ENCODE peak calls at places on chromosomes 16 and 17, in five cellular contexts. V is HFFc6, T is glutamatergic neuron, N is CD14-positive monocyte, Y is left lung. M is an unnamed sample.
A peak's percentile ranks its signal among the peaks of the same experiment; 100 is the strongest.

GRCh38 chr16:85401370-85401916 is 211.7 kb upstream of the GSE1 start:
- DNase-seq in N (peak; percentile 34), T (peak; percentile 11), V (no peak), Y (no peak), M (peak; percentile 12)

GRCh38 chr17:13728751-13729150 is 127.0 kb upstream of the HS3ST3A1 start:
- DNase-seq in V (peak; percentile 56), N (no peak), Y (no peak), T (no peak), M (no peak)

GRCh38 chr17:82324566-82325285 is 7.3 kb upstream of the CD7 start:
- DNase-seq in N (no peak), T (peak; percentile 16), Y (no peak), V (no peak), M (no peak)

GRCh38 chr17:9427460-9428315 is 147.9 kb downstream of the STX8 start:
- DNase-seq in Y (no peak), V (no peak), N (no peak), T (peak; percentile 26), M (no peak)

GRCh38 chr17:9239821-9240658 is 218.7 kb downstream of the NTN1 start:
- DNase-seq in Y (peak; percentile 75), V (no peak), T (peak; percentile 59), N (peak; percentile 64), M (peak; percentile 53)

GRCh38 chr17:32756696-32757095 is 120.2 kb downstream of the MYO1D start:
- DNase-seq in T (no peak), V (no peak), N (no peak), Y (no peak), M (no peak)

GRCh38 chr16:75462804-75463203 is 1.7 kb downstream of the TMEM170A start:
- DNase-seq in T (no peak), Y (no peak), V (no peak), N (no peak), M (no peak)

GRCh38 chr17:58084317-58084981 is 1.2 kb downstream of the DYNLL2 start:
- DNase-seq in T (no peak), Y (no peak), V (peak; percentile 2), N (no peak), M (no peak)

GRCh38 chr16:67963325-67964321 is 4.8 kb downstream of the SLC12A4 start:
- DNase-seq in T (no peak), Y (no peak), N (no peak), V (no peak), M (no peak)

GRCh38 chr17:5299383-5299782 is 17.3 kb downstream of the RABEP1 start:
- DNase-seq in V (no peak), N (no peak), Y (no peak), T (no peak), M (no peak)

GRCh38 chr16:86825631-86826030 is 247.3 kb downstream of the FOXL1 start:
- DNase-seq in Y (no peak), V (no peak), T (no peak), N (no peak), M (no peak)

GRCh38 chr17:6558932-6559752 is 2.8 kb upstream of the PITPNM3 start:
- DNase-seq in T (no peak), N (peak; percentile 24), V (no peak), Y (no peak), M (no peak)
- TF ChIP-seq CTCF in T (no peak), N (no peak), V (no peak), Y (no peak), M (no peak)

GRCh38 chr16:23071202-23072083 is 77.8 kb downstream of the USP31 start:
- DNase-seq in T (no peak), Y (no peak), N (no peak), V (peak; percentile 53), M (no peak)

GRCh38 chr16:23069844-23070243 is 79.4 kb downstream of the USP31 start:
- DNase-seq in Y (no peak), N (no peak), V (no peak), T (no peak), M (no peak)

GRCh38 chr16:23074423-23074822 is 74.8 kb downstream of the USP31 start:
- DNase-seq in Y (no peak), N (no peak), T (no peak), V (no peak), M (no peak)

GRCh38 chr16:23072084-23072599 is 77.1 kb downstream of the USP31 start:
- DNase-seq in N (no peak), Y (peak; percentile 40), T (no peak), V (peak; percentile 80), M (no peak)

GRCh38 chr16:23072769-23073549 is 76.3 kb downstream of the USP31 start:
- DNase-seq in V (peak; percentile 14), N (no peak), Y (no peak), T (no peak), M (no peak)
- TF ChIP-seq CTCF in V (peak; percentile 39), N (no peak), Y (no peak), T (no peak), M (no peak)

GRCh38 chr16:30900588-30900987 is 4.2 kb downstream of the CTF1 start:
- DNase-seq in N (no peak), V (no peak), Y (no peak), T (no peak), M (no peak)

GRCh38 chr16:30903596-30903995 is 7.2 kb downstream of the CTF1 start:
- DNase-seq in T (no peak), V (no peak), Y (peak; percentile 49), N (peak; percentile 79), M (no peak)

GRCh38 chr16:30901201-30902069 is 5.0 kb downstream of the CTF1 start:
- DNase-seq in T (no peak), N (no peak), Y (no peak), V (no peak), M (no peak)

GRCh38 chr16:30903002-30903401 is 6.6 kb downstream of the CTF1 start:
- DNase-seq in Y (no peak), T (no peak), N (no peak), V (no peak), M (no peak)

DNA sequence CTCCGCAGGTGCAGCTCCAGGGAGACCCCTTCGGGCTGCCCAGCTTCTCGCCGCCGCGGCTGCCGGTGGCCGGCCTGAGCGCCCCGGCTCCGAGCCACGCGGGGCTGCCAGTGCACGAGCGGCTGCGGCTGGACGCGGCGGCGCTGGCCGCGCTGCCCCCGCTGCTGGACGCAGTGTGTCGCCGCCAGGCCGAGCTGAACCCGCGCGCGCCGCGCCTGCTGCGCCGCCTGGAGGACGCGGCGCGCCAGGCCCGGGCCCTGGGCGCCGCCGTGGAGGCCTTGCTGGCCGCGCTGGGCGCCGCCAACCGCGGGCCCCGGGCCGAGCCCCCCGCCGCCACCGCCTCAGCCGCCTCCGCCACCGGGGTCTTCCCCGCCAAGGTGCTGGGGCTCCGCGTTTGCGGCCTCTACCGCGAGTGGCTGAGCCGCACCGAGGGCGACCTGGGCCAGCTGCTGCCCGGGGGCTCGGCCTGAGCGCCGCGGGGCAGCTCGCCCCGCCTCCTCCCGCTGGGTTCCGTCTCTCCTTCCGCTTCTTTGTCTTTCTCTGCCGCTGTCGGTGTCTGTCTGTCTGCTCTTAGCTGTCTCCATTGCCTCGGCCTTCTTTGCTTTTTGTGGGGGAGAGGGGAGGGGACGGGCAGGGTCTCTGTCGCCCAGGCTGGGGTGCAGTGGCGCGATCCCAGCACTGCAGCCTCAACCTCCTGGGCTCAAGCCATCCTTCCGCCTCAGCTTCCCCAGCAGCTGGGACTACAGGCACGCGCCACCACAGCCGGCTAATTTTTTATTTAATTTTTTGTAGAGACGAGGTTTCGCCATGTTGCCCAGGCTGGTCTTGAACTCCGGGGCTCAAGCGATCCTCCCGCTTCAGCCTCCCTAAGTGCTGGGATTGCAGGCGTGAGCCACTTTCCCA is 5.9 kb downstream of the CTF1 start:
- DNase-seq in V (peak; percentile 32), T (peak; percentile 79), Y (peak; percentile 75), N (peak; percentile 56), M (peak; percentile 53)
- TF ChIP-seq CTCF in V (no peak), T (peak; percentile 27), Y (peak; percentile 12), N (peak; percentile 34), M (no peak)

GRCh38 chr16:81445143-81445922 is 725 bp downstream of the CMIP start:
- DNase-seq in N (no peak), Y (no peak), T (peak; percentile 51), V (peak; percentile 20), M (peak; percentile 62)
- TF ChIP-seq CTCF in N (peak; percentile 25), Y (peak; percentile 14), T (peak; percentile 20), V (peak; percentile 66), M (no peak)

DNA sequence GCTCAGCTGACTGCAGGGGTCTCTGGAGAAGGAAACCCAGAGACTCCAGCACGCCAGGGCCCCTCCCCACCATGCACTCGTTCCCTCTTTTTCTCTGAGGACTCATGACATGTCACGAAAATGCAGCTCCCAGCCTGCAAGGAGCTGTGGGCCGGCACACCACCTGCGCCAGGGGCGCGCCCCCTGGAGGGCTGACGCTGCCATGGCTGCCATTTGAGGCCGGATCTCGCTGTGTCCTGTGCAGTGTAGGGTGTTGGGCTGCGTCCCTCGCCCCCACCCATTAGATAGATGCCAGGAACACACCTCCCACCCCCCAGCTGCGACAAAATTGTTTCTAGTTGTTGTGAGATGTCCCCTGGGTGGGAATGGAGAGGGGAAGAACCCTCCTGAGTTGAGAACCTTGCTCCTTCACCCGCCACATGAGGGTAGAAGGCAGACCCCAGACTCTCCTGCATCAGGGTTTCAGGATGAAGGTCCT is 8.2 kb downstream of the SYNGR2 start:
- DNase-seq in V (peak; percentile 22), N (peak; percentile 77), T (peak; percentile 82), Y (peak; percentile 79), M (peak; percentile 54)
- TF ChIP-seq CTCF in V (peak; percentile 94), N (peak; percentile 94), T (peak; percentile 94), Y (peak; percentile 82), M (peak; percentile 93)

GRCh38 chr17:74177018-74177450 is 26.4 kb upstream of the RPL38 start:
- DNase-seq in N (no peak), V (peak; percentile 47), Y (peak; percentile 15), T (no peak), M (no peak)

GRCh38 chr17:74179576-74179975 is 23.9 kb upstream of the RPL38 start:
- DNase-seq in T (no peak), V (no peak), N (no peak), Y (no peak), M (no peak)

GRCh38 chr17:74180336-74180735 is 23.1 kb upstream of the RPL38 start:
- DNase-seq in N (no peak), Y (peak; percentile 6), V (no peak), T (no peak), M (no peak)

GRCh38 chr17:74172700-74173099 is 30.8 kb upstream of the RPL38 start:
- DNase-seq in Y (no peak), T (no peak), V (no peak), N (no peak), M (no peak)

DNA sequence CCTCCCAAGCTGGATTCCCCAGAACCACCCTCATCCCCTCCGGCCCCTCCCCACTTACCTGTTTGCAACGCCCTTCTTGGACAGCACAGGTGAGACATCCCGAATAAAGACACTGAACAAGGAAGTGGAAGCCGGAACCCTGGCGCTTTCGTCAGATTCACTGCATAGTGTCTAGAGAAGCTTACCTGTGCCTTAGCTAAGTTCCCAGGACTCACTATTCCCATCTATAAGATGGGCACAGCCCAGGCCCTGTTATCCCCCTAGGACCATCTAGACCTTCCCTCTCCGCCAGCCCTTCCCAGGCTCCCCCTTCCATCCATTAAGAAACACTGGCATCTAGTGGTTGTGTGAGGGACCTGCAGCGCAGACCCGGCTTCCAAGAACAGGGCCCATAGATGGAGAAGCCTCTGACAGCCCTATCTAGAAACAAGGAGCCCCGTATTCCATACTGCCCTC is 26.9 kb upstream of the RPL38 start:
- DNase-seq in T (peak; percentile 87), V (peak; percentile 46), Y (peak; percentile 45), N (no peak), M (peak; percentile 77)
- TF ChIP-seq CTCF in T (peak; percentile 73), V (peak; percentile 85), Y (peak; percentile 82), N (peak; percentile 69), M (peak; percentile 38)

GRCh38 chr16:31569360-31569717 is 41.6 kb downstream of the AHSP start:
- DNase-seq in T (peak; percentile 26), N (no peak), Y (no peak), V (no peak), M (no peak)

GRCh38 chr16:31568577-31569359 is 41.1 kb downstream of the AHSP start:
- DNase-seq in N (no peak), V (no peak), T (peak; percentile 18), Y (peak; percentile 52), M (no peak)
- TF ChIP-seq CTCF in N (no peak), V (no peak), T (no peak), Y (no peak), M (no peak)

M was measured in mesothelial cell of epicardium.